ENCODE peak calls at places on chromosomes 6 and 20, in four cellular contexts. Y, F, P and J are unnamed samples.

GRCh38 chr20:23441850-23442313 is 2.4 kb downstream of the CSTL1 start:
- DNase-seq in F (peak; percentile 82), P (peak; percentile 65), Y (peak; percentile 89), J (peak; percentile 85)

GRCh38 chr6:158149641-158150040 is 18.4 kb downstream of the SERAC1 start:
- DNase-seq in Y (no peak), P (peak; percentile 61), F (no peak), J (no peak)

GRCh38 chr6:52726193-52726542 is 37.1 kb downstream of the GSTA2 start:
- DNase-seq in P (no peak), F (no peak), Y (no peak), J (no peak)

GRCh38 chr6:160102956-160103824 is 18.4 kb upstream of the SLC22A1 start:
- DNase-seq in F (peak; percentile 47), P (no peak), Y (peak; percentile 55), J (no peak)

GRCh38 chr6:17015551-17016381 is 86.1 kb upstream of the STMND1 start:
- DNase-seq in P (no peak), F (peak; percentile 48), Y (peak; percentile 58), J (no peak)

GRCh38 chr20:41411458-41411857 is 44.8 kb upstream of the EMILIN3 start:
- DNase-seq in F (no peak), Y (no peak), P (peak; percentile 5), J (no peak)

GRCh38 chr6:20802596-20802995 is 268.3 kb downstream of the CDKAL1 start:
- DNase-seq in Y (no peak), F (no peak), P (no peak), J (no peak)

GRCh38 chr6:53924277-53924676 is 129.5 kb downstream of the LRRC1 start:
- DNase-seq in F (no peak), P (no peak), Y (no peak), J (no peak)

GRCh38 chr6:5979650-5980427 is 26.9 kb downstream of the NRN1 start:
- DNase-seq in F (no peak), P (peak; percentile 88), Y (no peak), J (no peak)

GRCh38 chr20:8363970-8364733 is 232.1 kb downstream of the PLCB1 start:
- DNase-seq in P (no peak), Y (no peak), F (no peak), J (no peak)

GRCh38 chr20:50304883-50305635 is 114.4 kb downstream of the CEBPB start:
- DNase-seq in Y (no peak), P (peak; percentile 43), F (no peak), J (no peak)

GRCh38 chr20:6665161-6665560 is 102.3 kb upstream of the BMP2 start:
- DNase-seq in Y (no peak), P (no peak), F (no peak), J (no peak)

GRCh38 chr20:13085275-13085674 is 76.5 kb downstream of the SPTLC3 start:
- DNase-seq in P (peak; percentile 21), Y (no peak), F (no peak), J (no peak)

GRCh38 chr6:126266664-126267063 is 73.3 kb upstream of the CENPW start:
- DNase-seq in Y (no peak), F (no peak), P (no peak), J (no peak)
- TF ChIP-seq CTCF in Y (no peak), F (no peak), P (no peak), J (no peak)

GRCh38 chr6:166330612-166331011 is 11.7 kb downstream of the SFT2D1 start:
- DNase-seq in F (no peak), Y (peak; percentile 90), P (no peak), J (peak; percentile 67)
- TF ChIP-seq CTCF in F (no peak), Y (no peak), P (no peak), J (no peak)

GRCh38 chr20:19073584-19074198 is 138.8 kb upstream of the SLC24A3 start:
- DNase-seq in F (no peak), P (no peak), Y (peak; percentile 57), J (peak; percentile 17)
- TF ChIP-seq CTCF in F (peak; percentile 25), P (peak; percentile 19), Y (peak; percentile 60), J (peak; percentile 45)

DNA sequence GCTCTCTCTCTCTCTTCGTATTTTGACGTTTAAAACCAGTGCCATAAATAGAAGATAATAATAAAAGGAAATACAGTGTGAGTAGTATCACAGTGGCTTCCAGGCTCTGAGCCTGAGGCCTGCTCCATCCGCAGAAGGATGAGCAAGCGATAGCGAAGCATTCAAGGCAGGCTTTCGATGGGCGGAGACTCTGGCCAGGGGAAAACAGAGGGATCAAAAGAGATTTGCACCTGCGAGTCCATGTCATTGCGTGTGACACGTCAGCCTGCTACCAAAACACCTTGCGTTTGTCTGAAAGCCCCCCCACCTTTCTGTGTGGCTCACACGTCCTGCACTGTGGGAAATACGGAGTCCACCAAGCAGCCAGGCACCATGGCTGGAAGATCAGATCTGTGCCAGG is 377.3 kb upstream of the SULF2 start:
- DNase-seq in F (no peak), P (no peak), Y (no peak), J (no peak)
- TF ChIP-seq CTCF in F (no peak), P (no peak), Y (no peak), J (no peak)

DNA sequence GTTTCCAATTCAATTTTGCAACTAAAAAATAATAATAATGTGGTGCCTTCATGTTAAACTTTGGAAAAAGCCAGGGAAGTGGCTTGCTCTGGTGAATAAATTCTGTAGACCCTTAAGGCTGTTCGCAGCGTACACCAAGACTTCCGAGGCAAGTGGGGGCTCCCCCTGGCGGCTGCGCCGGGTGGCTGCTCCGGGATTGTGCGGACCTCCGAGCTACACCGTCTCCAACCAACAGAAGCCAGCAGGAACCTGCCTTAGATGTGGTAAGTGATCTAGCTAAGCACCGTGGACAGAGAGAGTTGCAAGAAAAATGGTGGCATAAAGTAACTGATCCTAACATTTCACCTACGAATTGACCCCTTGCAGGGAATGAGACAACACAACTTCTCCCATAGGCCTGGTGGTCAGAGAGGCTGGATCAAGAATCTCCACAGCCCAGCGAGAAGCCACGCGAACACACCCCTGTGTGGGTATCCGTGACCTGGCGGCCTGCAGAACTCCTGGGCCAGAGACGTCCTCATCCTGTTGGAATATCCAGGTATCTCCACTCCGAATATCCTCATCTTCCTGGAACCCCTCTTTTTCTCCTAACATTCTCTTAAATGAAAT is 69.6 kb downstream of the TBXT start:
- DNase-seq in Y (peak; percentile 89), P (peak; percentile 6), F (peak; percentile 81), J (peak; percentile 92)
- TF ChIP-seq CTCF in Y (peak; percentile 95), P (peak; percentile 51), F (peak; percentile 87), J (peak; percentile 96)

GRCh38 chr6:89260832-89261231 is 43.7 kb upstream of the GABRR1 start:
- DNase-seq in F (no peak), P (no peak), Y (no peak), J (no peak)
- TF ChIP-seq CTCF in F (no peak), P (no peak), Y (no peak), J (no peak)

GRCh38 chr6:152330984-152331383 is 306.2 kb downstream of the SYNE1 start:
- DNase-seq in F (no peak), Y (no peak), P (peak; percentile 11), J (no peak)
- TF ChIP-seq CTCF in F (no peak), Y (no peak), P (no peak), J (no peak)

GRCh38 chr6:108844632-108845031 is 3.6 kb upstream of the ARMC2 start:
- DNase-seq in Y (no peak), F (no peak), P (no peak), J (no peak)

GRCh38 chr6:108846628-108847027 is 1.6 kb upstream of the ARMC2 start:
- DNase-seq in F (peak; percentile 44), P (no peak), Y (no peak), J (no peak)

GRCh38 chr6:108850669-108851467 is 2.6 kb downstream of the ARMC2 start:
- DNase-seq in P (no peak), F (no peak), Y (no peak), J (no peak)

GRCh38 chr6:108847738-108848115 is 495 bp upstream of the ARMC2 start:
- DNase-seq in Y (no peak), F (no peak), P (no peak), J (no peak)

DNA sequence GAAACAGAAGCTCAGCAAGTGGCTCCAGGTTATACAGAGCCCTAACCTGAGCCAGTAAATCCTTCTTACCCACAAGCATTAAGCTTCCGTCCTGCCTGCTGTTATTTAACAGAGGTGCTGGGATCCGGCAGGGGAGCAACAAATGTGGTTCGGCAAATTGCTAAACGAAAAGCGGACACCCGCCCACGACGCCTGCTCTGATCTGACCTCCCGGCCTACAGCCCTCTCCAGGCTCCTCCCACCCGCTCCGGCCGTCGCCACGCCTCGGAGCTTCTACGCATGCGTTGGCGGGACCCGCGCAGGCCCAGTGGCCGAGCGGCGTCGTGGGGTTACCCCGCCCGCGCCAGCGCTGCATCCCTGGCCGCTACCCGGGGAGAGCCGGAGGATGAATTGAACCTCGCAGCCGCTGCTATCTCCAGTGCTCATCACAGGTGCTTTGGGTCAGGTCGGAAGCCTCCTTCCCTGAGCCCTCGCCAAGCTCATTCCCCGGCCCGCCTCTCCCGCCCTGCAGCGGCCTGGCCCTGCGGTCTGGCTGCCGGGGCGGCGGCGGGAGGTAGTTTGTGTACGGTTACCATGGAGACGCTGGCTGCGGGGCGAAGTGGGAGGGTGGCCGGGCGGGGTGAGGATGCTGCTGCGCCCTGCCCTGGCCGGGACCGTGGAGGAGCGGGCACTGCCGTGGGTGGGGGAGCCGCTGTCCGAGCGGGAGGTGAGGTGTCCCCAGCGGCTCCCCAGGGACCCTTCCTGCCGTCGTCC is at the start of gene ARMC2:
- DNase-seq in P (peak; percentile 89), F (peak; percentile 86), Y (peak; percentile 96), J (peak; percentile 97)
- TF ChIP-seq CTCF in P (no peak), F (no peak), Y (no peak), J (no peak)